ENCODE peak calls at places on chromosomes 13 and 19, in four cellular contexts. Z is uterus, X is IMR-90, M is HCT116. T is an unnamed sample.

GRCh38 chr13:80116107-80116506 is 224.8 kb downstream of the SPRY2 start:
- DNase-seq in X (peak), Z (no peak), M (no peak), T (no peak)

GRCh38 chr13:99737456-99737855 is 234.1 kb downstream of the ZIC5 start:
- DNase-seq in Z (no peak), M (no peak), X (no peak), T (no peak)

GRCh38 chr13:31433201-31433600 is 233.4 kb downstream of the B3GLCT start:
- DNase-seq in M (no peak), X (no peak), Z (no peak), T (no peak)

GRCh38 chr13:79451500-79451962 is 29.4 kb upstream of the NDFIP2 start:
- DNase-seq in M (no peak), X (peak), Z (no peak), T (no peak)

GRCh38 chr13:95787356-95788099 is 110.6 kb downstream of the DNAJC3 start:
- DNase-seq in M (no peak), X (peak), Z (no peak), T (peak)

GRCh38 chr19:6087074-6087506 is 23.2 kb downstream of the RFX2 start:
- DNase-seq in Z (no peak), X (no peak), M (no peak), T (no peak)

GRCh38 chr13:65855276-65855675 is 1374.9 kb downstream of the PCDH9 start:
- DNase-seq in X (peak), M (no peak), Z (no peak), T (no peak)

GRCh38 chr13:20151016-20151415 is 9.8 kb downstream of the GJA3 start:
- DNase-seq in X (no peak), M (no peak), Z (no peak), T (no peak)

GRCh38 chr19:50702870-50703829 is 16.5 kb downstream of the SHANK1 start:
- DNase-seq in M (no peak), X (peak), Z (no peak), T (no peak)

GRCh38 chr13:102856603-102857002 is 10.8 kb downstream of the ERCC5 start:
- DNase-seq in X (no peak), M (no peak), Z (no peak), T (peak)

GRCh38 chr13:40586886-40587285 is 79.6 kb downstream of the FOXO1 start:
- DNase-seq in M (no peak), X (no peak), Z (no peak), T (no peak)

GRCh38 chr13:100361504-100361903 is 227.1 kb downstream of the GGACT start:
- DNase-seq in Z (no peak), M (no peak), X (peak), T (no peak)

GRCh38 chr19:2977686-2978466 is 512 bp downstream of the TLE6 start:
- DNase-seq in X (no peak), M (no peak), Z (no peak), T (peak)

GRCh38 chr19:6690160-6690885 is 20.4 kb upstream of the TNFSF14 start:
- DNase-seq in X (no peak), Z (no peak), M (no peak), T (no peak)

GRCh38 chr13:80562423-80562822 is 221.5 kb upstream of the SPRY2 start:
- DNase-seq in X (no peak), M (no peak), Z (no peak), T (no peak)

GRCh38 chr13:108270442-108270841 is 924 bp downstream of the TNFSF13B start:
- DNase-seq in X (no peak), Z (no peak), M (no peak), T (no peak)

GRCh38 chr19:19170053-19170945 is at the start of gene MEF2B:
- DNase-seq in M (no peak), X (peak), Z (no peak), T (peak)

GRCh38 chr13:101111894-101112293 is 304.4 kb downstream of the NALCN start:
- DNase-seq in M (no peak), Z (no peak), X (peak), T (no peak)

GRCh38 chr19:940591-941291 is 14.9 kb downstream of the ARID3A start:
- DNase-seq in X (peak), M (no peak), Z (peak), T (peak)

GRCh38 chr13:20514866-20515265 is 10.8 kb downstream of the CRYL1 start:
- DNase-seq in M (no peak), Z (no peak), X (no peak), T (no peak)

GRCh38 chr19:22545751-22546150 is 88.4 kb upstream of the ZNF492 start:
- DNase-seq in M (peak), X (no peak), Z (peak), T (peak)

GRCh38 chr13:39699274-39699673 is 43.8 kb downstream of the COG6 start:
- DNase-seq in M (no peak), Z (no peak), X (no peak), T (no peak)

GRCh38 chr19:47499863-47500830 is 14.7 kb downstream of the NAPA start:
- DNase-seq in X (no peak), Z (no peak), M (no peak), T (no peak)

GRCh38 chr13:44045179-44045562 is 165.5 kb downstream of the LACC1 start:
- DNase-seq in Z (no peak), X (no peak), M (no peak), T (peak)

GRCh38 chr19:5394907-5395505 is 54.4 kb upstream of the PTPRS start:
- DNase-seq in X (no peak), M (no peak), Z (no peak), T (no peak)

GRCh38 chr19:14479985-14480694 is 5.0 kb upstream of the PTGER1 start:
- DNase-seq in M (no peak), X (peak), Z (no peak), T (no peak)

GRCh38 chr13:72637561-72637960 is 89.9 kb downstream of the MZT1 start:
- DNase-seq in Z (no peak), X (no peak), M (no peak), T (no peak)

GRCh38 chr19:52307275-52307674 is 10.3 kb downstream of the ZNF480 start:
- DNase-seq in X (peak), Z (no peak), M (peak), T (no peak)

GRCh38 chr13:99360696-99361095 is 53.5 kb upstream of the GPR183 start:
- DNase-seq in M (no peak), X (no peak), Z (no peak), T (no peak)

GRCh38 chr19:29275266-29275665 is 62.3 kb upstream of the UQCRFS1 start:
- DNase-seq in X (no peak), M (no peak), Z (no peak), T (no peak)

GRCh38 chr19:33624586-33625153 is 2.9 kb downstream of the CHST8 start:
- DNase-seq in X (no peak), M (no peak), Z (no peak), T (no peak)
- H3K27ac ChIP-seq in X (no peak), M (no peak), Z (no peak), T (no peak)

GRCh38 chr13:22848539-22849052 is 332.2 kb upstream of the SGCG start:
- DNase-seq in Z (no peak), X (no peak), M (no peak), T (no peak)

GRCh38 chr13:22846551-22846950 is 334.2 kb upstream of the SGCG start:
- DNase-seq in X (no peak), M (no peak), Z (no peak), T (no peak)
- TF ChIP-seq POLR2A in X (no peak), M (no peak), Z (no peak), T (no peak)

GRCh38 chr19:49475191-49475932 is 1.3 kb downstream of the FLT3LG start:
- DNase-seq in Z (no peak), X (no peak), M (no peak), T (no peak)
- H3K27ac ChIP-seq in Z (peak), X (no peak), M (no peak), T (peak)

GRCh38 chr19:41940443-41941409 is 12.5 kb upstream of the ERFL start:
- DNase-seq in M (no peak), Z (no peak), X (no peak), T (no peak)
- TF ChIP-seq POLR2A in M (no peak), Z (no peak), X (no peak), T (no peak)

GRCh38 chr13:51933466-51934058 is 71.8 kb downstream of the CCDC70 start:
- DNase-seq in Z (no peak), X (no peak), M (no peak), T (no peak)

GRCh38 chr13:51934461-51935087 is 72.8 kb downstream of the CCDC70 start:
- DNase-seq in Z (no peak), X (no peak), M (no peak), T (no peak)

GRCh38 chr13:51932231-51932630 is 70.5 kb downstream of the CCDC70 start:
- DNase-seq in Z (no peak), M (no peak), X (no peak), T (no peak)

GRCh38 chr13:51929699-51930098 is 67.9 kb downstream of the CCDC70 start:
- DNase-seq in X (no peak), M (no peak), Z (no peak), T (no peak)

DNA sequence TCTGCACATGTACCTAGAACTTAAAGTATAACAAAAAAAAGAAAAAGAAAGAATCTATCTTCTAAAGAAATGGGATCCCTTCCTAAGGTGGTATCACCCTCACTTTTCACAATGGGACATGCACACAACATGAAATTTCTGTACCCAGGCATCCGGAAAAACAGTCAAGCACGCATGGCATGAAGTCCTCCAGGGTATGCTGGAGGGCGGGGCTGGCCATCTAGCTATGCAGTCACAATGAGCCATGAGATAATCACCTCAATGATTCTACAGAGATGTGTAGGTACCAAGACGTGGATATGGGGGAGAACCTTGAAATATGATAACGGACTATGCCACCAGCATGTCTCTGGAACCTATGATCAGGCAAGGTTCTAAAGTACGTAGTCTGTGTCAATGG is 69.8 kb downstream of the CCDC70 start:
- DNase-seq in M (no peak), Z (no peak), X (no peak), T (no peak)
- H3K27ac ChIP-seq in M (no peak), Z (no peak), X (no peak), T (no peak)

GRCh38 chr19:17841810-17842662 is 5.7 kb downstream of the JAK3 start:
- DNase-seq in M (peak), X (peak), Z (peak), T (peak)
- TF ChIP-seq POLR2A in M (peak), X (no peak), Z (no peak), T (no peak)

GRCh38 chr19:10544753-10545251 is 1.1 kb downstream of the ATG4D start:
- DNase-seq in M (no peak), X (no peak), Z (no peak), T (peak)

GRCh38 chr19:10543059-10543419 is 665 bp upstream of the ATG4D start:
- DNase-seq in M (no peak), Z (no peak), X (no peak), T (no peak)

GRCh38 chr19:10546817-10547216 is 3.1 kb downstream of the ATG4D start:
- DNase-seq in M (no peak), X (no peak), Z (no peak), T (no peak)

GRCh38 chr19:10543420-10544241 is at the start of gene ATG4D:
- DNase-seq in M (peak), Z (peak), X (peak), T (peak)

DNA sequence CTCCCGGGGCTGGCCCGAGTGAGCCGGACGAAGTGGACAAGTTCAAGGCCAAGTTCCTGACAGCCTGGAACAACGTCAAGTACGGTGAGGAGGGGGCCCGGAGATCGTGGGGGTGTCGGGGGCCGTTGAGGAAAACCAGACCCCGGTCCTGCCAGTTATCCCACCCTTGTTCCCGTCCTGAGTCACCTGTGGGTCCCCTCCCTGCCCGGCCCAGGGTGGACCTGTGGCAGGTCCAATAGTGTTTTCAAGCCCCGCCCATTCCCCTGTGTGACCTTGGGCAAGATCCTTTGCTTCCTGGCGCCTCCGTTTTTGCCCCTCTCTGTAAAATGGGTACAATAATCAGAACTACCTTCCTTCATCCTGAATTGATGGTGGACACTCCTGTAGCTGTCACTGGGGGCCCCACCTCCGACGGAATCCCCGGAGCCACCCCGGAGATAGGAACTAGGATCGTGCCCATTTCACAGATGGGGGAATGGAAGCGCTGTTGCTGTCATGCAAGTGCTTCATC is 593 bp downstream of the ATG4D start:
- DNase-seq in Z (no peak), M (no peak), X (no peak), T (peak)
- H3K27ac ChIP-seq in Z (peak), M (peak), X (peak), T (peak)

T was measured in body of pancreas.